ENCODE peak calls at places on chromosome 19, in nine cellular contexts. K is breast epithelium; O is HCT116; U is A673; L is left cardiac atrium; D is activated CD8-positive, alpha-beta memory T cell treated with anti-CD3 and anti-CD28 coated beads for 1 hour; M is NCI-H345; S is GM20000; B is lower lobe of right lung. X is an unnamed sample.

GRCh38 chr19:48752511-48753365 is at the start of gene FUT1:
- DNase-seq in K (peak; percentile 87), O (peak; percentile 89), U (no peak), L (peak; percentile 80), D (no peak), M (peak; percentile 89), S (peak; percentile 54), B (peak; percentile 83), X (no peak)

GRCh38 chr19:4556574-4557185 is 2.8 kb downstream of the SEMA6B start:
- DNase-seq in K (no peak), O (peak; percentile 69), U (peak; percentile 54), L (peak; percentile 50), D (no peak), M (peak; percentile 60), S (no peak), B (no peak), X (peak; percentile 37)

GRCh38 chr19:29663861-29664752 is 1.2 kb upstream of the PLEKHF1 start:
- DNase-seq in K (peak; percentile 50), O (no peak), U (no peak), L (no peak), D (no peak), M (no peak), S (no peak), B (no peak), X (no peak)

GRCh38 chr19:28710278-28710677 is 502.7 kb downstream of the UQCRFS1 start:
- DNase-seq in K (no peak), O (peak; percentile 34), U (peak; percentile 65), L (no peak), D (no peak), M (peak; percentile 91), S (peak; percentile 34), B (no peak), X (peak; percentile 73)

GRCh38 chr19:38035515-38036495 is 128.8 kb downstream of the SIPA1L3 start:
- DNase-seq in K (no peak), O (no peak), U (no peak), L (no peak), D (no peak), M (no peak), S (no peak), B (no peak), X (no peak)

GRCh38 chr19:39438270-39438934 is 2.7 kb upstream of the RPS16 start:
- DNase-seq in K (no peak), O (no peak), U (no peak), L (no peak), D (no peak), M (no peak), S (no peak), B (no peak), X (no peak)

GRCh38 chr19:8610041-8610927 is at the start of gene ADAMTS10:
- DNase-seq in K (no peak), O (no peak), U (peak; percentile 64), L (peak; percentile 60), D (peak; percentile 32), M (no peak), S (peak; percentile 55), B (no peak), X (no peak)

GRCh38 chr19:873084-874019 is 13.9 kb downstream of the CFD start:
- DNase-seq in K (no peak), O (peak; percentile 56), U (peak; percentile 84), L (no peak), D (peak; percentile 52), M (no peak), S (peak; percentile 88), B (peak; percentile 77), X (peak; percentile 68)

GRCh38 chr19:5480427-5480836 is 25.2 kb downstream of the ZNRF4 start:
- DNase-seq in K (no peak), O (peak; percentile 28), U (peak; percentile 56), L (no peak), D (no peak), M (peak; percentile 13), S (peak; percentile 65), B (no peak), X (no peak)

GRCh38 chr19:33226550-33227241 is 1.0 kb upstream of the SLC7A10 start:
- DNase-seq in K (no peak), O (no peak), U (peak; percentile 43), L (no peak), D (no peak), M (peak; percentile 28), S (no peak), B (peak; percentile 79), X (no peak)

GRCh38 chr19:41205995-41206394 is 13.0 kb downstream of the CYP2S1 start:
- DNase-seq in K (no peak), O (no peak), U (no peak), L (no peak), D (no peak), M (no peak), S (no peak), B (no peak), X (no peak)

GRCh38 chr19:19171821-19172532 is 1.9 kb upstream of the MEF2B start:
- DNase-seq in K (no peak), O (no peak), U (peak; percentile 40), L (no peak), D (no peak), M (no peak), S (peak; percentile 68), B (no peak), X (no peak)

GRCh38 chr19:29878973-29879654 is 62.9 kb upstream of the URI1 start:
- DNase-seq in K (peak; percentile 43), O (peak; percentile 48), U (peak; percentile 89), L (no peak), D (no peak), M (peak; percentile 50), S (no peak), B (no peak), X (no peak)

GRCh38 chr19:16920816-16921529 is 32.2 kb downstream of the F2RL3 start:
- DNase-seq in K (no peak), O (peak; percentile 42), U (peak; percentile 87), L (no peak), D (no peak), M (no peak), S (no peak), B (no peak), X (peak; percentile 25)

GRCh38 chr19:54684537-54684936 is 21.8 kb downstream of the LILRB4 start:
- DNase-seq in K (no peak), O (no peak), U (peak; percentile 55), L (no peak), D (no peak), M (no peak), S (peak; percentile 46), B (no peak), X (no peak)

GRCh38 chr19:17716309-17716929 is 2.9 kb upstream of the MAP1S start:
- DNase-seq in K (no peak), O (no peak), U (no peak), L (no peak), D (no peak), M (no peak), S (no peak), B (no peak), X (no peak)

GRCh38 chr19:29528350-29528945 is 2.7 kb downstream of the VSTM2B start:
- DNase-seq in K (no peak), O (peak; percentile 31), U (peak; percentile 78), L (peak; percentile 59), D (peak; percentile 24), M (no peak), S (peak; percentile 92), B (no peak), X (peak; percentile 35)

GRCh38 chr19:45440873-45441654 is 17.3 kb upstream of the ERCC1 start:
- DNase-seq in K (no peak), O (no peak), U (peak; percentile 60), L (no peak), D (no peak), M (no peak), S (no peak), B (no peak), X (peak; percentile 22)

GRCh38 chr19:15404780-15405211 is 14.0 kb downstream of the AKAP8L start:
- DNase-seq in K (no peak), O (no peak), U (no peak), L (no peak), D (no peak), M (no peak), S (no peak), B (no peak), X (no peak)

GRCh38 chr19:17347877-17348276 is 10.5 kb downstream of the GTPBP3 start:
- DNase-seq in K (no peak), O (no peak), U (no peak), L (no peak), D (no peak), M (no peak), S (no peak), B (no peak), X (no peak)

GRCh38 chr19:51094696-51095279 is 12.1 kb upstream of the KLK14 start:
- DNase-seq in K (no peak), O (no peak), U (peak; percentile 34), L (no peak), D (no peak), M (no peak), S (peak; percentile 74), B (peak; percentile 57), X (no peak)

GRCh38 chr19:50415661-50416033 is 3.1 kb upstream of the SPIB start:
- DNase-seq in K (no peak), O (no peak), U (no peak), L (no peak), D (no peak), M (no peak), S (peak; percentile 97), B (peak; percentile 79), X (no peak)

GRCh38 chr19:670609-671075 is 5.5 kb upstream of the FSTL3 start:
- DNase-seq in K (no peak), O (no peak), U (no peak), L (no peak), D (no peak), M (no peak), S (no peak), B (no peak), X (no peak)

GRCh38 chr19:35851213-35852028 is 883 bp downstream of the NPHS1 start:
- DNase-seq in K (no peak), O (no peak), U (no peak), L (no peak), D (no peak), M (peak; percentile 56), S (no peak), B (no peak), X (no peak)